ENCODE peak calls at places on chromosomes 1 and 21, in four cellular contexts. One of them, this sample, is unnamed.

GRCh38 chr1:188170935-188171334 is 1342.2 kb downstream of the PLA2G4A start:
- DNase-seq in fibroblast of lung: no peak
- DNase-seq in GM23248: no peak
- DNase-seq in skeletal muscle cell: no peak
- DNase-seq in this sample: no peak

GRCh38 chr1:112172294-112172882 is 182.9 kb upstream of the KCND3 start:
- DNase-seq in fibroblast of lung: peak; percentile 27
- DNase-seq in GM23248: peak; percentile 72
- DNase-seq in skeletal muscle cell: peak; percentile 8
- DNase-seq in this sample: peak; percentile 81

GRCh38 chr1:6634278-6635052 is 9.8 kb downstream of the THAP3 start:
- DNase-seq in fibroblast of lung: peak; percentile 36
- DNase-seq in GM23248: peak; percentile 51
- DNase-seq in skeletal muscle cell: no peak
- DNase-seq in this sample: peak; percentile 62

GRCh38 chr1:162631546-162632233 is 574 bp upstream of the DDR2 start:
- DNase-seq in fibroblast of lung: peak; percentile 56
- DNase-seq in GM23248: peak; percentile 85
- DNase-seq in skeletal muscle cell: no peak
- DNase-seq in this sample: no peak

GRCh38 chr1:116741781-116742565 is 12.3 kb upstream of the CD2 start:
- DNase-seq in fibroblast of lung: no peak
- DNase-seq in GM23248: no peak
- DNase-seq in skeletal muscle cell: no peak
- DNase-seq in this sample: no peak

GRCh38 chr1:63969461-63969893 is 195.7 kb downstream of the ROR1 start:
- DNase-seq in fibroblast of lung: peak; percentile 61
- DNase-seq in GM23248: no peak
- DNase-seq in skeletal muscle cell: no peak
- DNase-seq in this sample: peak; percentile 60

GRCh38 chr1:101929343-101929742 is 67.4 kb downstream of the OLFM3 start:
- DNase-seq in fibroblast of lung: no peak
- DNase-seq in GM23248: no peak
- DNase-seq in skeletal muscle cell: no peak
- DNase-seq in this sample: no peak

GRCh38 chr21:35649186-35649585 is 411.1 kb downstream of the SETD4 start:
- DNase-seq in fibroblast of lung: peak; percentile 57
- DNase-seq in GM23248: peak; percentile 83
- DNase-seq in skeletal muscle cell: no peak
- DNase-seq in this sample: peak; percentile 52

GRCh38 chr1:5906966-5907365 is 85.3 kb downstream of the NPHP4 start:
- DNase-seq in fibroblast of lung: no peak
- DNase-seq in GM23248: no peak
- DNase-seq in skeletal muscle cell: no peak
- DNase-seq in this sample: no peak

GRCh38 chr1:207463021-207463420 is 8.9 kb downstream of the CR2 start:
- DNase-seq in fibroblast of lung: peak; percentile 17
- DNase-seq in GM23248: peak; percentile 33
- DNase-seq in skeletal muscle cell: peak; percentile 4
- DNase-seq in this sample: peak; percentile 3

GRCh38 chr1:27992271-27992670 is 32.5 kb downstream of the XKR8 start:
- DNase-seq in fibroblast of lung: no peak
- DNase-seq in GM23248: no peak
- DNase-seq in skeletal muscle cell: no peak
- DNase-seq in this sample: no peak

GRCh38 chr1:221708076-221708571 is 33.8 kb downstream of the DUSP10 start:
- DNase-seq in fibroblast of lung: peak; percentile 78
- DNase-seq in GM23248: peak; percentile 33
- DNase-seq in skeletal muscle cell: no peak
- DNase-seq in this sample: no peak

GRCh38 chr1:92933459-92933858 is 27.8 kb downstream of the DIPK1A start:
- DNase-seq in fibroblast of lung: peak; percentile 64
- DNase-seq in GM23248: peak; percentile 51
- DNase-seq in skeletal muscle cell: no peak
- DNase-seq in this sample: peak; percentile 85

DNA sequence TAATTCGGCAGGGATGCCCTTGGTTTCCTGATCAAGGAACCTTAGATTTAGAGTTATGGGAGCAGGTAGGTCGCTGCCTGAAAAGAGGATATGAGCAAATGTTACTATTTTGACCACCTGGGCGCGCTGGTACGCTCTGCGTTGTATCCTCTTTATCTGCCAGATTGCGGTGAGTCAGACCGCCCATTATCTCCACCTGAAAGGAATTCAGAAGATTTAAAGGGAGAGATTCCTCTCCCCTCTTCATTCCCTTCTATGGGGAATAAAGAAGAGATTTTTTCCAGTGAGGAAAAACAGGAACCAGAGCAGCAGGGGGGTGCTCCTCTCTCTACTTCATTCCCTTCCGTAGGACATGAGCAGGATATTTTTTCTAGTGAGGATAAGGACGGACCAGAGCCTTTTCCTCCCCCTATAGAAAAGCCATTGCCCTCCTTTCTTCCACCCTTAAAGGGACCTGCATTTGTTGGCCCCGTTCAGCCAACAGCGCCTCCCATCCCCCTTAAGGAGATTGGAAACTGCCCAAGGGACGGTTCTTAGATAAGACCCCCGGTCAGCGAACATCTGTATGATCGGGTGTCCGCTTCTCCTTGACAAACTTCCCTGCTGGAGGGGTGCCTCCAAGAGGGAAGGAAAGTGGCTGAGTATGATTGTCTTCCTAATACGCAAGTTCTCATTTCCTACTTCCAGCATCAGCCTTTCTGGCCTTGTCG is 34.1 kb downstream of the CLCA1 start:
- DNase-seq in fibroblast of lung: peak; percentile 41
- DNase-seq in GM23248: no peak
- DNase-seq in skeletal muscle cell: no peak
- DNase-seq in this sample: peak; percentile 84
- H3K4me3 ChIP-seq in fibroblast of lung: no peak overlapping the region
- H3K4me3 ChIP-seq in GM23248: no peak overlapping the region
- H3K4me3 ChIP-seq in skeletal muscle cell: no peak overlapping the region
- H3K4me3 ChIP-seq in this sample: no peak overlapping the region

DNA sequence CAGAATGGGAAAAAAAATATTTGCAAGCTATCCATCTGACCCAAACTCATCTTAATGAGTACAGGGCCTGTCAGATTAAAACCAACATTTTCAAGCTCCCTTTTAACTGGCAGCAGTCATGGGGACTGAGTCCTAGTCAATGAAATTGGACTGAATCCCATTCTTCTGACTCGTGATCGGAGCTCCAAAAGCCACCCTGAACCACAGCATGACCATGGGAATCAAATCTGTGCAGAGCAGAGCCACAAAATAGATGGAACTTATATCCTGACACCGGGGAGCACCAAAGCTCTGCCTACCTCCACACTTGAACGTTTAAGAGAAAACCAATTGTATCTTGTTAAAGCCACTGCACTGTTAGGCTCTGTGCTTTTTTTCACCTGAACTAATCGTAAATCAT is 5.0 kb upstream of the RWDD3 start:
- DNase-seq in fibroblast of lung: peak; percentile 41
- DNase-seq in GM23248: no peak
- DNase-seq in skeletal muscle cell: no peak
- DNase-seq in this sample: no peak
- H3K4me3 ChIP-seq in fibroblast of lung: no peak overlapping the region
- H3K4me3 ChIP-seq in GM23248: no peak overlapping the region
- H3K4me3 ChIP-seq in skeletal muscle cell: no peak overlapping the region
- H3K4me3 ChIP-seq in this sample: no peak overlapping the region

GRCh38 chr1:201026746-201027145 is 3.2 kb upstream of the KIF21B start:
- DNase-seq in fibroblast of lung: no peak
- DNase-seq in GM23248: no peak
- DNase-seq in skeletal muscle cell: no peak
- DNase-seq in this sample: no peak
- H3K4me3 ChIP-seq in fibroblast of lung: no peak overlapping the region
- H3K4me3 ChIP-seq in GM23248: no peak overlapping the region
- H3K4me3 ChIP-seq in skeletal muscle cell: no peak overlapping the region
- H3K4me3 ChIP-seq in this sample: no peak overlapping the region

GRCh38 chr1:223045164-223045957 is 97.7 kb downstream of the TLR5 start:
- DNase-seq in fibroblast of lung: no peak
- DNase-seq in GM23248: no peak
- DNase-seq in skeletal muscle cell: no peak
- DNase-seq in this sample: no peak

GRCh38 chr1:223041481-223041880 is 101.6 kb downstream of the TLR5 start:
- DNase-seq in fibroblast of lung: no peak
- DNase-seq in GM23248: no peak
- DNase-seq in skeletal muscle cell: no peak
- DNase-seq in this sample: no peak

GRCh38 chr1:223048026-223048425 is 95.0 kb downstream of the TLR5 start:
- DNase-seq in fibroblast of lung: no peak
- DNase-seq in GM23248: no peak
- DNase-seq in skeletal muscle cell: no peak
- DNase-seq in this sample: peak; percentile 47

DNA sequence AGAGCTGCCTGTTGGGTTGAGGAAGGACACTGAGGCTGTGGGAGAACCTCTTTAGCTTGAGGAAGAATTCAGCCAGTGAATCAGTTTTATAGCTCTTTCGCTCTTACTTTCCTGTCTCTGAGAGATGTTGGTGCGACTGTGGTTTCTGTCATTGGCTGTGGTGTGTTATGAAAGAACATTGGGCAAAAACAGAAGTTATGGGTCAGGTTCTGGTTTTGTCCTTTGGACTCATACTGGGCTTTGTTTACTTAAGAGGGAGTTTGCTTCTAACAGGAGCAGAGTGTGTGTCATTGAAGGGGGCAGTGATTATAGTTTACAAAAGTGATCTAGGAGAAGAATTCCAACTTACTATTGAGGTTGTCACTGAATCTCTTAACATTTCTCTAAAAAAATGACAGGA is 97.0 kb downstream of the TLR5 start:
- DNase-seq in fibroblast of lung: no peak
- DNase-seq in GM23248: no peak
- DNase-seq in skeletal muscle cell: no peak
- DNase-seq in this sample: no peak
- H3K4me3 ChIP-seq in fibroblast of lung: no peak overlapping the region
- H3K4me3 ChIP-seq in GM23248: no peak overlapping the region
- H3K4me3 ChIP-seq in skeletal muscle cell: no peak overlapping the region
- H3K4me3 ChIP-seq in this sample: no peak overlapping the region

GRCh38 chr1:3065797-3066196 is 3.2 kb upstream of the PRDM16 start:
- DNase-seq in fibroblast of lung: no peak
- DNase-seq in GM23248: no peak
- DNase-seq in skeletal muscle cell: no peak
- DNase-seq in this sample: no peak
- H3K4me3 ChIP-seq in fibroblast of lung: no peak overlapping the region
- H3K4me3 ChIP-seq in GM23248: no peak overlapping the region
- H3K4me3 ChIP-seq in skeletal muscle cell: no peak overlapping the region
- H3K4me3 ChIP-seq in this sample: no peak overlapping the region

GRCh38 chr1:201645956-201646355 is 107.0 kb downstream of the NAV1 start:
- DNase-seq in fibroblast of lung: no peak
- DNase-seq in GM23248: peak; percentile 69
- DNase-seq in skeletal muscle cell: no peak
- DNase-seq in this sample: no peak
- H3K4me3 ChIP-seq in fibroblast of lung: no peak overlapping the region
- H3K4me3 ChIP-seq in GM23248: no peak overlapping the region
- H3K4me3 ChIP-seq in skeletal muscle cell: no peak overlapping the region
- H3K4me3 ChIP-seq in this sample: no peak overlapping the region

DNA sequence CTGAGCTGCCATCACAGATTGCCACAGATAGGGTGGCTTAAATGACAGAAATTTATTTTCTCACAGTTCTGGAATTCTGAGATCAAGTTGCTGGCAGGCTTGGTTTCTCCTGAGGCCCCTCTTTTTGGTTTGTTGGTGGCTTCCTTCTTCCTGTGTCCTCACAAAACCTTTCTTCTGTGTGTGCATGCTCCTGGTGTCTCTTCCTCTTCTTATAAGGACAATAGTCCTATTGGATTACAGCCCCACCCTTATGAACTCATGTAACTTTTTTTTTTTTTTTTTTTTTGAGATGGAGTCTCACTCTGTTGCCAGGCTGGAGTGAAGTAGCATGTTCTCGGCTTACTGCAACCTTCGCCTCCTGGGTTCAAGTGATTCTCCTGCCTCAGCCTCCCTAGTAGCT is 41.0 kb upstream of the F3 start:
- DNase-seq in fibroblast of lung: no peak
- DNase-seq in GM23248: no peak
- DNase-seq in skeletal muscle cell: no peak
- DNase-seq in this sample: no peak
- H3K4me3 ChIP-seq in fibroblast of lung: no peak overlapping the region
- H3K4me3 ChIP-seq in GM23248: no peak overlapping the region
- H3K4me3 ChIP-seq in skeletal muscle cell: no peak overlapping the region
- H3K4me3 ChIP-seq in this sample: no peak overlapping the region

DNA sequence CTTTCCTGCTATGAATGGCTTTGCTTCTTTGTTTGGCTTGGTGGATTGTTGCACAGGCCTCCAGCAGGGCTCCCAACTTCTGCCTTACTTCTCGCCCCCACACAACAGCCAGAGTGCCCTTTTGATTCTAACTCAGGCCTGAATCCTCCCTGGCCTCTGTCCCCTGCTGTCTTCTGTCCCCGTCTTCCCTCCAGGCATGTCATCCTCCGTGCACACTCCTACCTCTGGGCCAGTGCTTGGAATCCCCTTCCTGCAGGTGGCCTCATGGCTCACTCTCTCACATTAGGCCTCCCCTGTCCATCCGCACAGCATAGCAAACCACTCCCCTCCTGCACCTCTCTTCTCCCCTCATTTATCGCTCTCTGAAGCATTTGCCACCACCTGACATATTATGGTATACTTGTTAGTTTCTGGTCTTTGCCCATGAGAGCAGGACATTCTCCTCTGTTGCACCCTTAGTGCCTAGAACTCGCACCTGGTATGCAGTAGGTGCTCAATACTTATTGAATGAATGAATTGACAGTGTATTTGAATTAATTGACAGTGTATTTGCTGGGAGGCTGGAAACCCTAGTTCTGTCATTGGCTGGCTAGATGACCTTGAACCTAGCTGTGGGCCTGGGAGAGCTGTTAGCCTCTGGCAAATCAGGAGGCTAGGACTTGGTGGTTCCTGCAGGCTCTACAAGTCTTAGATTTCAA is 2.9 kb downstream of the ZDHHC18 start:
- DNase-seq in fibroblast of lung: no peak
- DNase-seq in GM23248: no peak
- DNase-seq in skeletal muscle cell: no peak
- DNase-seq in this sample: no peak
- H3K4me3 ChIP-seq in fibroblast of lung: no peak overlapping the region
- H3K4me3 ChIP-seq in GM23248: no peak overlapping the region
- H3K4me3 ChIP-seq in skeletal muscle cell: no peak overlapping the region
- H3K4me3 ChIP-seq in this sample: no peak overlapping the region

This sample was measured in epithelial cell of esophagus.